ENCODE peak calls at places on chromosomes 5 and 9, in seven cellular contexts. R, Z, G, E, F, U and I are unnamed samples.

GRCh38 chr5:127184841-127185240 is 105.8 kb upstream of the MEGF10 start:
- DNase-seq in G (no peak), F (no peak), Z (no peak), E (no peak), R (no peak), U (no peak), I (no peak)

GRCh38 chr5:126516133-126516532 is 78.9 kb downstream of the ALDH7A1 start:
- DNase-seq in F (peak), E (peak), U (no peak), Z (no peak), R (no peak), G (no peak), I (peak)

GRCh38 chr5:144297083-144297482 is 126.4 kb downstream of the KCTD16 start:
- DNase-seq in G (no peak), F (no peak), Z (no peak), U (no peak), E (no peak), R (no peak), I (no peak)

GRCh38 chr9:9552665-9553064 is 1060.1 kb downstream of the PTPRD start:
- DNase-seq in F (no peak), Z (no peak), G (no peak), U (no peak), R (no peak), E (no peak), I (no peak)

GRCh38 chr5:58938568-58939424 is 355.9 kb downstream of the RAB3C start:
- DNase-seq in Z (no peak), U (no peak), R (no peak), G (no peak), F (no peak), E (no peak), I (no peak)

GRCh38 chr5:143213851-143214363 is 189.6 kb downstream of the NR3C1 start:
- DNase-seq in R (no peak), F (no peak), U (no peak), Z (no peak), E (no peak), G (no peak), I (no peak)

GRCh38 chr5:53091304-53091703 is 18.3 kb downstream of the MOCS2 start:
- DNase-seq in U (no peak), E (peak), G (no peak), R (no peak), F (no peak), Z (no peak), I (peak)

GRCh38 chr9:124345063-124345462 is 70.2 kb downstream of the PSMB7 start:
- DNase-seq in G (no peak), Z (no peak), U (no peak), F (no peak), R (no peak), E (no peak), I (no peak)

GRCh38 chr5:78915170-78915569 is 69.9 kb downstream of the ARSB start:
- DNase-seq in E (no peak), R (no peak), G (no peak), U (no peak), Z (no peak), F (no peak), I (no peak)

GRCh38 chr9:995192-995591 is 18.7 kb downstream of the DMRT3 start:
- DNase-seq in R (no peak), Z (no peak), U (no peak), F (no peak), E (no peak), G (no peak), I (no peak)

GRCh38 chr5:9284781-9285307 is 261.0 kb downstream of the SEMA5A start:
- DNase-seq in Z (no peak), R (peak), E (no peak), U (no peak), G (no peak), F (no peak), I (no peak)

GRCh38 chr9:91132576-91133073 is 229.1 kb downstream of the AUH start:
- DNase-seq in Z (no peak), F (no peak), G (no peak), R (no peak), E (no peak), U (no peak), I (no peak)

GRCh38 chr5:73412597-73412988 is 36.0 kb downstream of the FOXD1 start:
- DNase-seq in Z (no peak), E (peak), U (no peak), F (no peak), R (no peak), G (no peak), I (no peak)

GRCh38 chr9:119961774-119962408 is 592.7 kb upstream of the BRINP1 start:
- DNase-seq in U (no peak), F (no peak), R (no peak), Z (no peak), E (no peak), G (no peak), I (peak)

GRCh38 chr9:81868145-81868544 is 60.1 kb upstream of the SPATA31D4 start:
- DNase-seq in G (no peak), U (no peak), R (no peak), Z (no peak), F (no peak), E (no peak), I (no peak)

GRCh38 chr5:136199408-136199807 is 6.4 kb upstream of the SMIM32 start:
- DNase-seq in U (no peak), G (no peak), Z (no peak), R (no peak), E (no peak), F (no peak), I (no peak)